ENCODE peak calls at places on chromosomes 7 and 10, in ten cellular contexts. One of them, this sample, is unnamed.

GRCh38 chr7:51255536-51256243 is 60.9 kb downstream of the COBL start:
- DNase-seq in coronary artery: no peak
- DNase-seq in HFF-Myc: no peak
- DNase-seq in thoracic aorta: no peak
- DNase-seq in fibroblast of lung: no peak
- DNase-seq in mammary epithelial cell: no peak
- DNase-seq in PC-3: peak
- DNase-seq in astrocyte of the spinal cord: no peak
- DNase-seq in psoas muscle: no peak
- DNase-seq in endodermal cell: peak
- DNase-seq in this sample: no peak

GRCh38 chr7:97094531-97094930 is 23.0 kb upstream of the SDHAF3 start:
- DNase-seq in coronary artery: no peak
- DNase-seq in PC-3: no peak
- DNase-seq in psoas muscle: no peak
- DNase-seq in mammary epithelial cell: no peak
- DNase-seq in HFF-Myc: no peak
- DNase-seq in fibroblast of lung: no peak
- DNase-seq in thoracic aorta: no peak
- DNase-seq in endodermal cell: no peak
- DNase-seq in astrocyte of the spinal cord: no peak
- DNase-seq in this sample: no peak

GRCh38 chr10:132129431-132129830 is 57.3 kb upstream of the DPYSL4 start:
- DNase-seq in HFF-Myc: no peak
- DNase-seq in coronary artery: no peak
- DNase-seq in astrocyte of the spinal cord: no peak
- DNase-seq in psoas muscle: peak
- DNase-seq in PC-3: no peak
- DNase-seq in mammary epithelial cell: no peak
- DNase-seq in fibroblast of lung: no peak
- DNase-seq in endodermal cell: no peak
- DNase-seq in thoracic aorta: no peak
- DNase-seq in this sample: no peak

GRCh38 chr7:130393095-130393494 is 12.8 kb downstream of the CPA1 start:
- DNase-seq in psoas muscle: peak
- DNase-seq in mammary epithelial cell: no peak
- DNase-seq in HFF-Myc: no peak
- DNase-seq in PC-3: no peak
- DNase-seq in astrocyte of the spinal cord: no peak
- DNase-seq in endodermal cell: no peak
- DNase-seq in fibroblast of lung: peak
- DNase-seq in coronary artery: peak
- DNase-seq in thoracic aorta: no peak
- DNase-seq in this sample: no peak

GRCh38 chr7:21911341-21911875 is 34.3 kb downstream of the CDCA7L start:
- DNase-seq in thoracic aorta: no peak
- DNase-seq in psoas muscle: no peak
- DNase-seq in HFF-Myc: peak
- DNase-seq in fibroblast of lung: no peak
- DNase-seq in coronary artery: no peak
- DNase-seq in PC-3: peak
- DNase-seq in mammary epithelial cell: no peak
- DNase-seq in astrocyte of the spinal cord: peak
- DNase-seq in endodermal cell: no peak
- DNase-seq in this sample: no peak

GRCh38 chr10:4062751-4063150 is 277.7 kb upstream of the KLF6 start:
- DNase-seq in coronary artery: no peak
- DNase-seq in PC-3: no peak
- DNase-seq in HFF-Myc: no peak
- DNase-seq in endodermal cell: no peak
- DNase-seq in thoracic aorta: no peak
- DNase-seq in astrocyte of the spinal cord: no peak
- DNase-seq in mammary epithelial cell: no peak
- DNase-seq in psoas muscle: no peak
- DNase-seq in fibroblast of lung: no peak
- DNase-seq in this sample: no peak

GRCh38 chr10:57696641-57697040 is 571.1 kb downstream of the IPMK start:
- DNase-seq in endodermal cell: no peak
- DNase-seq in PC-3: peak
- DNase-seq in astrocyte of the spinal cord: peak
- DNase-seq in mammary epithelial cell: peak
- DNase-seq in coronary artery: no peak
- DNase-seq in psoas muscle: no peak
- DNase-seq in fibroblast of lung: peak
- DNase-seq in HFF-Myc: peak
- DNase-seq in thoracic aorta: no peak
- DNase-seq in this sample: peak

GRCh38 chr7:83162402-83163256 is at the start of gene PCLO:
- DNase-seq in coronary artery: peak
- DNase-seq in PC-3: peak
- DNase-seq in endodermal cell: peak
- DNase-seq in HFF-Myc: no peak
- DNase-seq in psoas muscle: peak
- DNase-seq in fibroblast of lung: peak
- DNase-seq in thoracic aorta: no peak
- DNase-seq in astrocyte of the spinal cord: peak
- DNase-seq in mammary epithelial cell: peak
- DNase-seq in this sample: peak

GRCh38 chr7:140888087-140888486 is 36.6 kb downstream of the BRAF start:
- DNase-seq in endodermal cell: no peak
- DNase-seq in PC-3: peak
- DNase-seq in mammary epithelial cell: no peak
- DNase-seq in fibroblast of lung: peak
- DNase-seq in HFF-Myc: no peak
- DNase-seq in thoracic aorta: no peak
- DNase-seq in psoas muscle: no peak
- DNase-seq in astrocyte of the spinal cord: no peak
- DNase-seq in coronary artery: no peak
- DNase-seq in this sample: no peak

GRCh38 chr7:101564778-101565211 is 64.3 kb downstream of the MYL10 start:
- DNase-seq in psoas muscle: no peak
- DNase-seq in thoracic aorta: no peak
- DNase-seq in astrocyte of the spinal cord: no peak
- DNase-seq in mammary epithelial cell: peak
- DNase-seq in coronary artery: peak
- DNase-seq in PC-3: peak
- DNase-seq in HFF-Myc: no peak
- DNase-seq in endodermal cell: peak
- DNase-seq in fibroblast of lung: no peak
- DNase-seq in this sample: no peak

GRCh38 chr10:4101918-4102654 is 317.1 kb upstream of the KLF6 start:
- DNase-seq in PC-3: no peak
- DNase-seq in endodermal cell: no peak
- DNase-seq in astrocyte of the spinal cord: no peak
- DNase-seq in HFF-Myc: no peak
- DNase-seq in fibroblast of lung: no peak
- DNase-seq in coronary artery: no peak
- DNase-seq in psoas muscle: no peak
- DNase-seq in mammary epithelial cell: no peak
- DNase-seq in thoracic aorta: no peak
- DNase-seq in this sample: no peak

GRCh38 chr10:30751678-30752331 is 122.3 kb upstream of the LYZL2 start:
- DNase-seq in fibroblast of lung: peak
- DNase-seq in thoracic aorta: no peak
- DNase-seq in coronary artery: no peak
- DNase-seq in astrocyte of the spinal cord: peak
- DNase-seq in PC-3: peak
- DNase-seq in endodermal cell: peak
- DNase-seq in mammary epithelial cell: no peak
- DNase-seq in psoas muscle: peak
- DNase-seq in HFF-Myc: no peak
- DNase-seq in this sample: peak

GRCh38 chr7:30973292-30973691 is 9.5 kb downstream of the GHRHR start:
- DNase-seq in mammary epithelial cell: no peak
- DNase-seq in endodermal cell: no peak
- DNase-seq in psoas muscle: no peak
- DNase-seq in coronary artery: no peak
- DNase-seq in fibroblast of lung: no peak
- DNase-seq in PC-3: no peak
- DNase-seq in HFF-Myc: no peak
- DNase-seq in thoracic aorta: no peak
- DNase-seq in astrocyte of the spinal cord: no peak
- DNase-seq in this sample: no peak

GRCh38 chr10:23173549-23174074 is 18.5 kb upstream of the PTF1A start:
- DNase-seq in PC-3: no peak
- DNase-seq in fibroblast of lung: no peak
- DNase-seq in astrocyte of the spinal cord: no peak
- DNase-seq in mammary epithelial cell: no peak
- DNase-seq in endodermal cell: no peak
- DNase-seq in psoas muscle: no peak
- DNase-seq in thoracic aorta: no peak
- DNase-seq in coronary artery: no peak
- DNase-seq in HFF-Myc: no peak
- DNase-seq in this sample: no peak

GRCh38 chr10:76025124-76025477 is 593.7 kb downstream of the LRMDA start:
- DNase-seq in coronary artery: no peak
- DNase-seq in thoracic aorta: no peak
- DNase-seq in psoas muscle: no peak
- DNase-seq in fibroblast of lung: no peak
- DNase-seq in astrocyte of the spinal cord: no peak
- DNase-seq in HFF-Myc: no peak
- DNase-seq in endodermal cell: no peak
- DNase-seq in PC-3: no peak
- DNase-seq in mammary epithelial cell: no peak
- DNase-seq in this sample: no peak

GRCh38 chr10:76029782-76030181 is 598.4 kb downstream of the LRMDA start:
- DNase-seq in PC-3: no peak
- DNase-seq in HFF-Myc: no peak
- DNase-seq in thoracic aorta: no peak
- DNase-seq in mammary epithelial cell: no peak
- DNase-seq in psoas muscle: no peak
- DNase-seq in coronary artery: no peak
- DNase-seq in astrocyte of the spinal cord: no peak
- DNase-seq in fibroblast of lung: no peak
- DNase-seq in endodermal cell: no peak
- DNase-seq in this sample: no peak

GRCh38 chr10:76026176-76026771 is 594.9 kb downstream of the LRMDA start:
- DNase-seq in fibroblast of lung: no peak
- DNase-seq in PC-3: peak
- DNase-seq in mammary epithelial cell: peak
- DNase-seq in thoracic aorta: no peak
- DNase-seq in endodermal cell: no peak
- DNase-seq in psoas muscle: no peak
- DNase-seq in astrocyte of the spinal cord: no peak
- DNase-seq in coronary artery: no peak
- DNase-seq in HFF-Myc: no peak
- DNase-seq in this sample: no peak

GRCh38 chr10:76024460-76025123 is 593.2 kb downstream of the LRMDA start:
- DNase-seq in mammary epithelial cell: no peak
- DNase-seq in astrocyte of the spinal cord: peak
- DNase-seq in coronary artery: no peak
- DNase-seq in PC-3: no peak
- DNase-seq in psoas muscle: no peak
- DNase-seq in fibroblast of lung: no peak
- DNase-seq in HFF-Myc: no peak
- DNase-seq in thoracic aorta: no peak
- DNase-seq in endodermal cell: no peak
- DNase-seq in this sample: no peak

GRCh38 chr10:76026931-76027330 is 595.5 kb downstream of the LRMDA start:
- DNase-seq in PC-3: peak
- DNase-seq in thoracic aorta: no peak
- DNase-seq in mammary epithelial cell: no peak
- DNase-seq in coronary artery: no peak
- DNase-seq in psoas muscle: no peak
- DNase-seq in fibroblast of lung: no peak
- DNase-seq in HFF-Myc: no peak
- DNase-seq in astrocyte of the spinal cord: no peak
- DNase-seq in endodermal cell: no peak
- DNase-seq in this sample: no peak
- TF ChIP-seq CTCF in PC-3: peak
- TF ChIP-seq CTCF in thoracic aorta: no peak
- TF ChIP-seq CTCF in mammary epithelial cell: peak
- TF ChIP-seq CTCF in coronary artery: no peak
- TF ChIP-seq CTCF in psoas muscle: no peak
- TF ChIP-seq CTCF in fibroblast of lung: no peak
- TF ChIP-seq CTCF in HFF-Myc: no peak
- TF ChIP-seq CTCF in astrocyte of the spinal cord: no peak
- TF ChIP-seq CTCF in endodermal cell: peak
- TF ChIP-seq CTCF in this sample: peak

DNA sequence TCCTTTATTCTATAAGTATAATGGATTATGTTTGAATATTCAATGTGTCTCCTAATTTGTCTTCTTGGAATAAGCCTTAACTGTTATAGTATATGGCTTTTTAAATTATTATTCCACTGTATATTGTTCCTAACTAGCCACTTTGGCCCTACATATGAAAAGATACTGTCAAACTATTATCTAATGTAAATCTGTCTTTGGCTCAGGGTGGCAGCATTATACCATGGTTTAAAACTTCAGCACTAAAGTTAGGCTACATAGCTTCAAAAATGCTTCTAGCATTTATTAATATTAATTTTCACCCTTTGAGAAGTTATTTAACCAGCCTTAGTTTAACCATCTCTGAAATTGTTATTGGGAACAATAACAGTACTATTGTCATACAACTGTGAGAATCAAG is 543.1 kb upstream of the MBL2 start:
- DNase-seq in fibroblast of lung: peak
- DNase-seq in psoas muscle: no peak
- DNase-seq in astrocyte of the spinal cord: peak
- DNase-seq in HFF-Myc: no peak
- DNase-seq in PC-3: peak
- DNase-seq in thoracic aorta: no peak
- DNase-seq in mammary epithelial cell: peak
- DNase-seq in coronary artery: no peak
- DNase-seq in endodermal cell: no peak
- DNase-seq in this sample: no peak
- H3K4me3 ChIP-seq in fibroblast of lung: no peak
- H3K4me3 ChIP-seq in psoas muscle: no peak
- H3K4me3 ChIP-seq in astrocyte of the spinal cord: no peak
- H3K4me3 ChIP-seq in HFF-Myc: no peak
- H3K4me3 ChIP-seq in PC-3: no peak
- H3K4me3 ChIP-seq in thoracic aorta: no peak
- H3K4me3 ChIP-seq in mammary epithelial cell: no peak
- H3K4me3 ChIP-seq in coronary artery: no peak
- H3K4me3 ChIP-seq in endodermal cell: no peak
- H3K4me3 ChIP-seq in this sample: no peak

GRCh38 chr10:77643795-77644468 is 6.3 kb upstream of the KCNMA1 start:
- DNase-seq in mammary epithelial cell: peak
- DNase-seq in endodermal cell: peak
- DNase-seq in astrocyte of the spinal cord: peak
- DNase-seq in HFF-Myc: peak
- DNase-seq in psoas muscle: no peak
- DNase-seq in coronary artery: no peak
- DNase-seq in fibroblast of lung: peak
- DNase-seq in thoracic aorta: no peak
- DNase-seq in PC-3: peak
- DNase-seq in this sample: no peak
- TF ChIP-seq CTCF in mammary epithelial cell: peak
- TF ChIP-seq CTCF in endodermal cell: peak
- TF ChIP-seq CTCF in astrocyte of the spinal cord: peak
- TF ChIP-seq CTCF in HFF-Myc: peak
- TF ChIP-seq CTCF in psoas muscle: peak
- TF ChIP-seq CTCF in coronary artery: peak
- TF ChIP-seq CTCF in fibroblast of lung: peak
- TF ChIP-seq CTCF in thoracic aorta: peak
- TF ChIP-seq CTCF in PC-3: peak
- TF ChIP-seq CTCF in this sample: peak

DNA sequence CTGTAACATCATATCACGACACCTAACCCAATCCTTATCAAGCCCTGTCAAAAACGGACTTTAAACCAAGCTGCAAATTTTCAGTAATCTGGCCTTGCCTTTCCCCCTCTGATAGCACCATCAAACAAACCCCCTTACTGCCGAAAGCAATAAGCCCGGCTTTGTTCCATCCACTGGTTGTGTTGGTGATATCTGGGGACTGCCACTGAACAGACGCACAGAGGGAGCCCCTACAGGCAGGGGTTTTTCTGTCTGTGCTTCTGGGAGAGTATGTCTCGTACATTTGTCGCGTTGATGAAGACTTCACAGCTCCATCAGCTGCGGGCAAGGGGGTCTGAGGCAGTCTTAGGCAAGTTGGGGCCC is 550 bp upstream of the PLAU start:
- DNase-seq in endodermal cell: no peak
- DNase-seq in mammary epithelial cell: peak
- DNase-seq in HFF-Myc: no peak
- DNase-seq in coronary artery: no peak
- DNase-seq in astrocyte of the spinal cord: peak
- DNase-seq in PC-3: peak
- DNase-seq in psoas muscle: no peak
- DNase-seq in thoracic aorta: no peak
- DNase-seq in fibroblast of lung: no peak
- DNase-seq in this sample: no peak
- H3K4me3 ChIP-seq in endodermal cell: peak
- H3K4me3 ChIP-seq in mammary epithelial cell: peak
- H3K4me3 ChIP-seq in HFF-Myc: peak
- H3K4me3 ChIP-seq in coronary artery: peak
- H3K4me3 ChIP-seq in astrocyte of the spinal cord: peak
- H3K4me3 ChIP-seq in PC-3: peak
- H3K4me3 ChIP-seq in psoas muscle: peak
- H3K4me3 ChIP-seq in thoracic aorta: peak
- H3K4me3 ChIP-seq in fibroblast of lung: peak
- H3K4me3 ChIP-seq in this sample: peak

This sample was measured in retinal pigment epithelial cell.